ENCODE peak calls at places on chromosomes 7 and 10, in four cellular contexts. One of them, this sample, is unnamed.

GRCh38 chr10:127948791-127949190 is 41.9 kb downstream of the PTPRE start:
- DNase-seq in H1: no peak
- DNase-seq in GM12878: no peak
- DNase-seq in HepG2: no peak
- DNase-seq in this sample: no peak

GRCh38 chr7:112362796-112363195 is 87.5 kb upstream of the IFRD1 start:
- DNase-seq in H1: no peak
- DNase-seq in GM12878: no peak
- DNase-seq in HepG2: no peak
- DNase-seq in this sample: no peak

GRCh38 chr10:117342638-117343037 is 32.6 kb downstream of the PDZD8 start:
- DNase-seq in H1: no peak
- DNase-seq in GM12878: no peak
- DNase-seq in HepG2: no peak
- DNase-seq in this sample: no peak

GRCh38 chr7:150931199-150931869 is 46.8 kb downstream of the KCNH2 start:
- DNase-seq in H1: no peak
- DNase-seq in GM12878: no peak
- DNase-seq in HepG2: no peak
- DNase-seq in this sample: peak; percentile 78

GRCh38 chr7:36280840-36281812 is 108.5 kb upstream of the ANLN start:
- DNase-seq in H1: no peak
- DNase-seq in GM12878: no peak
- DNase-seq in HepG2: no peak
- DNase-seq in this sample: no peak

GRCh38 chr7:105118612-105119600 is 104.9 kb downstream of the KMT2E start:
- DNase-seq in H1: no peak
- DNase-seq in GM12878: no peak
- DNase-seq in HepG2: no peak
- DNase-seq in this sample: no peak

GRCh38 chr7:144786522-144786921 is 49.3 kb downstream of the TPK1 start:
- DNase-seq in H1: no peak
- DNase-seq in GM12878: no peak
- DNase-seq in HepG2: no peak
- DNase-seq in this sample: no peak

GRCh38 chr10:124155781-124156401 is 62.5 kb upstream of the CHST15 start:
- DNase-seq in H1: no peak
- DNase-seq in GM12878: no peak
- DNase-seq in HepG2: no peak
- DNase-seq in this sample: no peak

GRCh38 chr10:12846718-12847117 is 154.8 kb downstream of the CCDC3 start:
- DNase-seq in H1: no peak
- DNase-seq in GM12878: no peak
- DNase-seq in HepG2: no peak
- DNase-seq in this sample: no peak

GRCh38 chr7:34224259-34224658 is 318.9 kb downstream of the BMPER start:
- DNase-seq in H1: no peak
- DNase-seq in GM12878: no peak
- DNase-seq in HepG2: no peak
- DNase-seq in this sample: no peak

GRCh38 chr10:7458554-7458953 is 47.7 kb upstream of the SFMBT2 start:
- DNase-seq in H1: no peak
- DNase-seq in GM12878: no peak
- DNase-seq in HepG2: no peak
- DNase-seq in this sample: no peak

GRCh38 chr10:103696411-103697145 is 158.8 kb downstream of the SH3PXD2A start:
- DNase-seq in H1: peak; percentile 53
- DNase-seq in GM12878: no peak
- DNase-seq in HepG2: no peak
- DNase-seq in this sample: peak; percentile 86

GRCh38 chr10:124087672-124088634 is 5.4 kb downstream of the CHST15 start:
- DNase-seq in H1: no peak
- DNase-seq in GM12878: no peak
- DNase-seq in HepG2: no peak
- DNase-seq in this sample: no peak

GRCh38 chr10:43026039-43026973 is 50.6 kb upstream of the RET start:
- DNase-seq in H1: no peak
- DNase-seq in GM12878: no peak
- DNase-seq in HepG2: no peak
- DNase-seq in this sample: no peak

GRCh38 chr7:96481831-96482230 is 159.9 kb upstream of the SLC25A13 start:
- DNase-seq in H1: no peak
- DNase-seq in GM12878: no peak
- DNase-seq in HepG2: no peak
- DNase-seq in this sample: no peak

GRCh38 chr10:112732277-112732891 is 217.7 kb upstream of the TCF7L2 start:
- DNase-seq in H1: no peak
- DNase-seq in GM12878: no peak
- DNase-seq in HepG2: no peak
- DNase-seq in this sample: no peak

GRCh38 chr10:49608925-49609282 is 1.2 kb upstream of the SLC18A3 start:
- DNase-seq in H1: no peak
- DNase-seq in GM12878: no peak
- DNase-seq in HepG2: no peak
- DNase-seq in this sample: no peak

GRCh38 chr7:40469481-40469880 is 334.7 kb downstream of the SUGCT start:
- DNase-seq in H1: no peak
- DNase-seq in GM12878: no peak
- DNase-seq in HepG2: no peak
- DNase-seq in this sample: no peak
- TF ChIP-seq BRCA1 in H1: no peak
- TF ChIP-seq BRCA1 in GM12878: no peak
- TF ChIP-seq BRCA1 in HepG2: no peak
- TF ChIP-seq BRCA1 in this sample: no peak

DNA sequence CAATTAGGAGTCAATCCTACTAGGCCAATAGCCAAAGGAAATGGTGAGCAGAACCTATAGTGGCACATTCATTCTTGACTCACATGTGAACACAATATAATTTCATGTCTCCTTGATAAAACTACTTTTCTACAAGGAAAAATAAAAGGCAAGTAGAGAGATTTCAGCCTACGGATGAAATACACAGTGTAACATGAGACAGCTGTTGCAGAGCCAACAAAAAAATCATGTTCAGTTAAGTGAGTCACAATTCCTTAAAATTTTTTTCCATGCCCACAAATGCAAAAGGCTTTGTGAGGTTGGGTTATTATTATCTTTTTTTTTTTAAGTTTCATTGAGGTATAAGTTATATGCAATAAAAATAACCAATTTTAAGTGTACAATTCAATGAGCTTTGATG is 54.8 kb downstream of the GPR141 start:
- DNase-seq in H1: no peak
- DNase-seq in GM12878: no peak
- DNase-seq in HepG2: no peak
- DNase-seq in this sample: no peak
- TF ChIP-seq BRCA1 in H1: no peak
- TF ChIP-seq BRCA1 in GM12878: no peak
- TF ChIP-seq BRCA1 in HepG2: no peak
- TF ChIP-seq BRCA1 in this sample: no peak

GRCh38 chr10:129467346-129468119 is 492 bp downstream of the MGMT start:
- DNase-seq in H1: no peak
- DNase-seq in GM12878: no peak
- DNase-seq in HepG2: peak; percentile 78
- DNase-seq in this sample: no peak
- TF ChIP-seq BRCA1 in H1: no peak
- TF ChIP-seq BRCA1 in GM12878: no peak
- TF ChIP-seq BRCA1 in HepG2: no peak
- TF ChIP-seq BRCA1 in this sample: no peak

DNA sequence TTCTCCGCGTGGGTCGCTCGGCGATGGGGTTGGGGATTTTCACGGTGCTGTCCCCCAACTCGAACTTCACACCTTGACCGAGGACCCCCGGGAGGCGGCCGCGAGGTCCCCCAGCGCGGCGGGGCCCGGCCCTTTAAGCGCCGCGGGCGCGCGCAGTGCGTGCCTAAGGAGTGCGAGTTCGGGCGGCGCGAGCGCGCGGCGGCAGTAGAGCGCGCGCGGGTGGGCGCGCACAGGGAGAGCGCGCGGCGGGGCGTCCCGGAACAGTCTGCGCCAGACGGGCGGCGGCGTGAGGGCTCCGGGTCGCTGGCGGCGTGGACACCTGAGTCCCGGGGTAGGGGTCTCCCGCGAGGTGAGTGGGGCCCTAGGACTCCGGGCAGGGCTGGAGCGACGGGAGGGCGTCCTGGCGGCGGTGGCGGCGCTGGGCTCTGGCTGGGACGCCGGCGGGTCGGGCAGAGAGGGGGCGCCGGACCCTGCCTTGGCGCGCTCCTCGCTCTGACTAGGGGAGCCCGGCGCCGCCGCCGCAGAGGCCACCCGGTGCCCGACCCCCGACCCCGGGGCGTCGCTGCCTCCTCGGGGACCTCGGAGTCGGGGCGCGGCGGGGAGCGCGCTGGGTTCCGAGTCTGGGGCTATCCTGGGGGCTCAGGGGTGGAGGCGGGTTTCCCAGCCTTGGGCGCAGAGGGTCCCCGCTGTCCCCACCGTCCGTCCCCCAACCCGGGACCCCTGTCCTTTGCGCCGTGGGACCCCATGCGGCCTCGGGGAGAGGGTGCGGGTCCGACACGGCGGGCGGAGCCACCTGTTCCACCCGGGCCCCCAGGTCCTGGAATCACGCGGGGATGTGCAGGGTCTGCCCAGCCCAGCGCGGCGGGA is at the start of gene PROSER2:
- DNase-seq in H1: no peak
- DNase-seq in GM12878: no peak
- DNase-seq in HepG2: no peak
- DNase-seq in this sample: peak; percentile 81
- TF ChIP-seq BRCA1 in H1: no peak
- TF ChIP-seq BRCA1 in GM12878: no peak
- TF ChIP-seq BRCA1 in HepG2: no peak
- TF ChIP-seq BRCA1 in this sample: no peak

This sample was measured in K562.